ENCODE peak calls at places on chromosome 3, in four cellular contexts. J is adrenal gland, B is AG04450, L is A673. R is an unnamed sample.
A peak's percentile ranks its signal among the peaks of the same experiment; 100 is the strongest.

GRCh38 chr3:195751584-195751983 is 30.8 kb downstream of the MUC20 start:
- DNase-seq in L (no peak), J (no peak), B (no peak), R (no peak)

GRCh38 chr3:31765856-31766255 is 215.2 kb downstream of the OSBPL10 start:
- DNase-seq in J (no peak), L (no peak), B (no peak), R (no peak)

GRCh38 chr3:46593979-46594378 is 18.3 kb upstream of the FAM240A start:
- DNase-seq in L (no peak), J (no peak), B (no peak), R (no peak)

GRCh38 chr3:15557511-15557946 is 36.0 kb upstream of the COLQ start:
- DNase-seq in L (peak; percentile 80), B (peak; percentile 39), J (peak; percentile 61), R (peak; percentile 60)

GRCh38 chr3:172616061-172616461 is 92.8 kb upstream of the TNFSF10 start:
- DNase-seq in J (no peak), L (no peak), B (no peak), R (no peak)

GRCh38 chr3:127105587-127105986 is 87.3 kb upstream of the PRR23E start:
- DNase-seq in B (no peak), J (no peak), L (no peak), R (no peak)

GRCh38 chr3:135807879-135808278 is 157.6 kb upstream of the PPP2R3A start:
- DNase-seq in L (no peak), J (no peak), B (no peak), R (no peak)

GRCh38 chr3:59660852-59661624 is 611.2 kb upstream of the CFAP20DC start:
- DNase-seq in B (no peak), L (no peak), J (no peak), R (no peak)

GRCh38 chr3:60250210-60250609 is 1001.0 kb downstream of the FHIT start:
- DNase-seq in L (no peak), B (no peak), J (no peak), R (peak; percentile 25)

GRCh38 chr3:154314152-154314551 is 10.1 kb downstream of the DHX36 start:
- DNase-seq in L (peak; percentile 6), B (no peak), J (no peak), R (no peak)

GRCh38 chr3:177058647-177059046 is 138.6 kb downstream of the TBL1XR1 start:
- DNase-seq in B (no peak), L (no peak), J (no peak), R (no peak)

GRCh38 chr3:3403700-3404099 is 224.2 kb upstream of the CRBN start:
- DNase-seq in L (no peak), B (no peak), J (no peak), R (no peak)

GRCh38 chr3:40044487-40044886 is 235.1 kb downstream of the MYRIP start:
- DNase-seq in B (no peak), L (peak; percentile 31), J (no peak), R (no peak)

GRCh38 chr3:11010406-11011165 is 18.0 kb downstream of the SLC6A1 start:
- DNase-seq in B (no peak), J (no peak), L (no peak), R (no peak)

GRCh38 chr3:128480278-128480677 is 12.7 kb downstream of the GATA2 start:
- DNase-seq in B (no peak), L (no peak), J (no peak), R (no peak)

GRCh38 chr3:124640907-124641306 is 89.3 kb upstream of the UMPS start:
- DNase-seq in J (no peak), B (no peak), L (no peak), R (no peak)

GRCh38 chr3:111998661-111999641 is at the start of gene TAGLN3:
- DNase-seq in B (no peak), L (no peak), J (peak; percentile 23), R (no peak)

GRCh38 chr3:148880681-148881080 is 15.6 kb downstream of the CPA3 start:
- DNase-seq in J (no peak), B (no peak), L (peak; percentile 14), R (no peak)

GRCh38 chr3:62918752-62919151 is 43.5 kb upstream of the CADPS start:
- DNase-seq in J (no peak), B (no peak), L (no peak), R (no peak)

DNA sequence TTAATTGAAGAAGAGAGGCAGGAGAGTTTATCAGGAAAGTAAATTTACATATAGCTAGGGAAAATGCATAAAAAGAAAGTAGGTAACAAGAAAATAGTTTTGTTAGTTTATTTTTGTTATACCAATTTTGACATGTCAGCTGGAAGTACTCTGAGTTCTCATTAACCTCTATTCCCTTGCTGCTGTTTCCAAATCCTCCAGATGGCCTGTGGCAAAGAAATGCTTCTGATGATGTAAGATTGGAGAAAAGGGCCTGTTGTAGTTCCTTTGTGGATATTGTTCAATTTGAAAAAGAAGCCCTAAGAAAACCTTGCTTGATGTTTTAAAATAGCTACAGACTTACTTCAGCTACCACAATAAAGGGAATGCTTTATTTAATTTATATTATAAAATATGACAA is 192.9 kb upstream of the SLITRK3 start:
- DNase-seq in B (no peak), J (no peak), L (no peak), R (no peak)
- TF ChIP-seq CTCF in B (no peak), J (no peak), L (no peak), R (no peak)

GRCh38 chr3:141876891-141877561 is 583 bp downstream of the ATP1B3 start:
- DNase-seq in L (peak; percentile 60), B (no peak), J (peak; percentile 73), R (no peak)

GRCh38 chr3:141877911-141878310 is 1.5 kb downstream of the ATP1B3 start:
- DNase-seq in B (no peak), J (no peak), L (peak; percentile 46), R (no peak)

GRCh38 chr3:141878326-141878725 is 1.9 kb downstream of the ATP1B3 start:
- DNase-seq in L (no peak), J (no peak), B (no peak), R (no peak)

GRCh38 chr3:141876381-141876890 is at the start of gene ATP1B3:
- DNase-seq in J (peak; percentile 85), B (peak; percentile 30), L (peak; percentile 91), R (peak; percentile 25)

GRCh38 chr3:141878812-141879211 is 2.4 kb downstream of the ATP1B3 start:
- DNase-seq in L (peak; percentile 66), J (peak; percentile 19), B (no peak), R (no peak)
- H3K4me3 ChIP-seq in L (peak overlapping the region; percentile 99), J (peak overlapping the region; percentile 89), B (peak overlapping the region; percentile 43), R (no peak overlapping the region)

GRCh38 chr3:147404000-147404799 is 2.1 kb downstream of the ZIC4 start:
- DNase-seq in J (no peak), L (no peak), B (no peak), R (no peak)
- H3K27me3 ChIP-seq in J (peaks cover 90% of the 10 kb centered on the region), L (peaks cover 89% of the 10 kb centered on the region), B (peaks cover 82% of the 10 kb centered on the region), R (peaks cover 71% of the 10 kb centered on the region)

GRCh38 chr3:42600958-42601675 is 631 bp downstream of the NKTR start:
- DNase-seq in L (peak; percentile 57), J (peak; percentile 68), B (peak; percentile 33), R (no peak)
- TF ChIP-seq CTCF in L (no peak), J (peak; percentile 49), B (peak; percentile 2), R (no peak)

GRCh38 chr3:156685198-156685597 is 10.8 kb downstream of the TIPARP start:
- DNase-seq in L (no peak), B (no peak), J (no peak), R (no peak)
- H3K4me3 ChIP-seq in L (peak overlapping the region; percentile 18), B (no peak overlapping the region), J (no peak overlapping the region), R (no peak overlapping the region)

GRCh38 chr3:109328202-109328601 is 9.1 kb downstream of the DPPA4 start:
- DNase-seq in L (no peak), J (no peak), B (no peak), R (no peak)
- H3K27me3 ChIP-seq in L (no peaks in the 10 kb centered on the region), J (no peaks in the 10 kb centered on the region), B (no peaks in the 10 kb centered on the region), R (no peaks in the 10 kb centered on the region)

R was measured in kidney epithelial cell.